ENCODE peak calls at places on chromosomes 3 and 15, in four cellular contexts. X, E, S and J are unnamed samples.

GRCh38 chr3:129793947-129794318 is 99.6 kb downstream of the TMCC1 start:
- DNase-seq in X (no peak), E (no peak), S (no peak), J (peak)

GRCh38 chr15:62564889-62565288 is 399.8 kb upstream of the C2CD4B start:
- DNase-seq in X (no peak), E (no peak), S (no peak), J (no peak)

GRCh38 chr3:21934576-21934975 is 183.6 kb upstream of the ZNF385D start:
- DNase-seq in X (no peak), E (no peak), S (no peak), J (no peak)

GRCh38 chr3:184164648-184165330 is 9.6 kb downstream of the DVL3 start:
- DNase-seq in X (no peak), E (no peak), S (no peak), J (no peak)

GRCh38 chr3:184737641-184738518 is 26.0 kb upstream of the MAGEF1 start:
- DNase-seq in X (no peak), E (no peak), S (peak), J (no peak)

GRCh38 chr3:178405456-178405970 is 130.7 kb upstream of the KCNMB2 start:
- DNase-seq in X (no peak), E (no peak), S (peak), J (no peak)

GRCh38 chr15:67194171-67195114 is 60.0 kb downstream of the AAGAB start:
- DNase-seq in X (no peak), E (no peak), S (no peak), J (no peak)

GRCh38 chr3:5162102-5162501 is 25.4 kb upstream of the EDEM1 start:
- DNase-seq in X (no peak), E (no peak), S (peak), J (no peak)

GRCh38 chr15:23497710-23498111 is 50.7 kb upstream of the GOLGA6L2 start:
- DNase-seq in X (no peak), E (no peak), S (no peak), J (peak)

GRCh38 chr3:42702982-42703694 is 540 bp upstream of the HHATL start:
- DNase-seq in X (no peak), E (no peak), S (no peak), J (no peak)

GRCh38 chr3:45870099-45870498 is 16.2 kb upstream of the CCR9 start:
- DNase-seq in X (no peak), E (no peak), S (no peak), J (no peak)

GRCh38 chr3:52120576-52121458 is 33.4 kb downstream of the POC1A start:
- DNase-seq in X (no peak), E (no peak), S (no peak), J (no peak)

GRCh38 chr3:85801955-85802354 is 843.2 kb downstream of the CADM2 start:
- DNase-seq in X (no peak), E (peak), S (no peak), J (peak)

GRCh38 chr3:124559650-124560405 is 170.4 kb upstream of the UMPS start:
- DNase-seq in X (no peak), E (peak), S (peak), J (peak)

GRCh38 chr3:188170461-188171459 is 16.8 kb downstream of the LPP start:
- DNase-seq in X (no peak), E (no peak), S (no peak), J (no peak)

GRCh38 chr15:70636540-70637165 is 126.7 kb downstream of the UACA start:
- DNase-seq in X (no peak), E (no peak), S (no peak), J (no peak)

GRCh38 chr3:38843898-38844297 is 27.9 kb upstream of the SCN10A start:
- DNase-seq in X (no peak), E (peak), S (peak), J (peak)

GRCh38 chr3:47889001-47889757 is 86.2 kb downstream of the DHX30 start:
- DNase-seq in X (no peak), E (no peak), S (no peak), J (no peak)

GRCh38 chr15:100941536-100941935 is 22.4 kb downstream of the LRRK1 start:
- DNase-seq in X (no peak), E (no peak), S (no peak), J (no peak)

GRCh38 chr3:90015688-90016356 is 908.4 kb downstream of the EPHA3 start:
- DNase-seq in X (no peak), E (peak), S (peak), J (peak)

GRCh38 chr3:150170843-150171513 is 200.3 kb upstream of the PFN2 start:
- DNase-seq in X (no peak), E (no peak), S (no peak), J (peak)

GRCh38 chr3:147377412-147378185 is 28.7 kb downstream of the ZIC4 start:
- DNase-seq in X (no peak), E (no peak), S (no peak), J (no peak)

GRCh38 chr15:89383635-89384604 is 49.3 kb upstream of the POLG start:
- DNase-seq in X (no peak), E (no peak), S (peak), J (peak)

GRCh38 chr3:59502806-59503205 is 453.0 kb upstream of the CFAP20DC start:
- DNase-seq in X (no peak), E (no peak), S (peak), J (no peak)

GRCh38 chr3:4687167-4687566 is 194.0 kb downstream of the ITPR1 start:
- DNase-seq in X (no peak), E (peak), S (peak), J (no peak)

GRCh38 chr3:50714953-50715352 is 40.2 kb downstream of the DOCK3 start:
- DNase-seq in X (no peak), E (no peak), S (no peak), J (no peak)

GRCh38 chr3:97882975-97883598 is 61.3 kb downstream of the CRYBG3 start:
- DNase-seq in X (no peak), E (peak), S (peak), J (peak)

GRCh38 chr3:171875923-171876412 is 32.8 kb downstream of the TMEM212 start:
- DNase-seq in X (no peak), E (no peak), S (peak), J (no peak)

GRCh38 chr3:71061581-71061980 is 521.9 kb downstream of the FOXP1 start:
- DNase-seq in X (no peak), E (no peak), S (no peak), J (no peak)

GRCh38 chr3:71062037-71062919 is 521.2 kb downstream of the FOXP1 start:
- DNase-seq in X (no peak), E (no peak), S (no peak), J (no peak)

GRCh38 chr3:71062920-71063767 is 520.4 kb downstream of the FOXP1 start:
- DNase-seq in X (no peak), E (no peak), S (peak), J (peak)

GRCh38 chr3:71061037-71061436 is 522.5 kb downstream of the FOXP1 start:
- DNase-seq in X (no peak), E (no peak), S (no peak), J (no peak)

GRCh38 chr3:71060536-71060935 is 523.0 kb downstream of the FOXP1 start:
- DNase-seq in X (no peak), E (no peak), S (no peak), J (no peak)
- H3K27ac ChIP-seq in X (no peak), E (peak), S (no peak), J (no peak)

GRCh38 chr15:68487087-68487843 is 55.3 kb upstream of the ITGA11 start:
- DNase-seq in X (no peak), E (no peak), S (peak), J (no peak)
- H3K27ac ChIP-seq in X (no peak), E (no peak), S (no peak), J (no peak)

DNA sequence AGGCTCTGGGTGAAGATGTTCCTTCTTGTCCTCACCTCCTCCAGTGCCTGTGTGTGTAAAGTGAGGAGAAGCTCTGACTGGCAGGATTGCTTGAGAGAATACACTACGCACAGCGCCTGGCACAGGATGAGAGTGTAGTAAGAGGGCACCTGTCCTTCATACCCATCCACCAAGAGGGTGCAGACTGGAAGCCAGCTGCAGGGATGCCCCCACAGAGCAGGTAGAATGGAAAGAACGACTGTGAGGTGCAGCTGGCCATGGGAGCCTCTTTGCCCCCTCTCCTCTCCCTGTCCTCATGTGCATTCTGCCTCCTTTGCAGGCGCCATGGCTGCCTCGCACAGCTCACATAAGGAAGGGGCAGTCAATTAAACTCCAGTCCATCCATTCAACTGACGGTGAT is 12.3 kb downstream of the FBXL22 start:
- DNase-seq in X (no peak), E (no peak), S (no peak), J (no peak)
- H3K27ac ChIP-seq in X (no peak), E (no peak), S (no peak), J (no peak)

DNA sequence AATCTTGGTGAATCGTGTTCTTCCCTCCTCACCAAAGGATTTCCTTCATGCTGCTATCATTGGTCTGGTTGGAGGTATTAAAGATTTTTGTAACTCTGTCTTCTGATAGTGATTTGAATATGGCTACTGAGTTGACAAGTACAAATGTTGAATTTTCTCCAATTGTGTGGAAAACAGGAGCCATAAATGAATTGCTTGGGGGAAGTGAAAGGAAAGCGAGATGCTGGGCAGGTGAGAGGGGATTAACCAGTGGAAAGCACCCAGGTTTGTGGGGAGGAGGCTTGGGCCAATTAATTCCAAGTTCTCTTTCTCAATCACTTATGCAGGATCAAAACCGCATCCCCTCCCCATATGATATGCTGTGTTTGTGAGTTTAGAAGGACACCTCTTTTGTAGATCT is 372.5 kb downstream of the IL20RB start:
- DNase-seq in X (peak), E (no peak), S (no peak), J (no peak)
- H3K27ac ChIP-seq in X (peak), E (no peak), S (no peak), J (no peak)

DNA sequence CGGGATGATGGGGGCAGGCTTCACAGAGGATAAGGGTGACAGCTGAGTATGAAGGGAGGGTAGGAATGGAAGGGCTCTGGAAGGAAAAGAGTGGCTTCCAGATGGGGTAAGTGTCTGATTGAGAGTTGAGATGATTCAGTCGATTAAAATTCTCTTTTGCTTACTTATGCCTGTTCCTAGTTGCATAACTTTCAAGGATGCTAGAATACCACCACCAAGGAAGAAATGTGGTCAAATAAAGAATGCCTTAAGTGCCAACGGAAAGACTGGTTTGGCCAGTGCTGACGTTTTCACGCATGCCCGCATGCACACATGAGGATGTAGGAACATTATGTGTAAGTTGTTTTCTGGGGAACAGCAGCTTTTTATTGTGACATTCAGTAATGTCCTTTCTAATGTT is 263.4 kb upstream of the WNT5A start:
- DNase-seq in X (no peak), E (no peak), S (peak), J (no peak)
- H3K27ac ChIP-seq in X (no peak), E (no peak), S (no peak), J (no peak)

GRCh38 chr15:57705746-57706404 is 639 bp upstream of the POLR2M start:
- DNase-seq in X (no peak), E (no peak), S (no peak), J (peak)
- H3K27ac ChIP-seq in X (peak), E (peak), S (peak), J (peak)

GRCh38 chr15:74180689-74181602 is 7.4 kb downstream of the ISLR start:
- DNase-seq in X (no peak), E (no peak), S (no peak), J (no peak)

GRCh38 chr15:74176262-74177208 is 3.0 kb downstream of the ISLR start:
- DNase-seq in X (no peak), E (no peak), S (no peak), J (peak)

GRCh38 chr15:74179983-74180688 is 6.6 kb downstream of the ISLR start:
- DNase-seq in X (no peak), E (no peak), S (peak), J (peak)

GRCh38 chr15:74178326-74179100 is 5.0 kb downstream of the ISLR start:
- DNase-seq in X (no peak), E (no peak), S (no peak), J (no peak)

DNA sequence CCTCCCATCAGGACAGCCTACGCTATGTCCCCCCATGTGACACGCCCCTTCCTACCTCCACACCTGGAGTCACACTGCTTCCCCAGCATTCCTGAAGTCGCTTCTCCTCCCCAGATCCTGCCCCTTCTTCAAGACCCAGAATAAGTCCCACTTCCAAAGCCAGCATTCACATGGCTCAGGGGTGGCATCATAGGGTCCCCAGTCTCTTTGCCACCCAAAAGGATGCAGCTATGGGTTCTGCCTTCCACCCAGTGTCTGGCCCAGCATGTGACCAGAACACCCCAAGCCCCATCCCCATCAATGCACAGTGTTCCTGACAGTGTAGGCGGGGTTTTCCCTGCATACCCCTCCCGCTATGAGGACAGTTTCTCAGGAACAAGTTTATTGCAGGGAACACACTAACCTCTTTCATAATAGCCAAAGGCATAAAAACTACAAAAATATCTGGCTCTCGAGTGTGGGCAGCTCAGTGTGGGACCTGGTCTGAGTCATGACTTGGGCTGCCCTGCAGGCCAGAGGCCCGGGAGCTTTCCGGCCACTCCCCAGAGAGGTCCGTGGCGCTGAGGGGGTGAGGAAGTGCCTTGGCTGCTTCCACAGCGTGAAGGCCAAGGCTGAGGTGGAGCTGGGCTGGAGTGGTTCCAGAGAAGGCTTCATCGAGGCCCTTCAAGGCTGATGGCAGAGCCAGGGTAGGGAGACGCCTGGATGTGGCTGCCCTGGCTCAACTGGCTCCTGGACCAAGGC is 5.8 kb downstream of the ISLR start:
- DNase-seq in X (no peak), E (peak), S (peak), J (peak)
- H3K27ac ChIP-seq in X (no peak), E (peak), S (peak), J (no peak)

GRCh38 chr3:157530637-157531300 is 27.6 kb upstream of the VEPH1 start:
- DNase-seq in X (no peak), E (no peak), S (peak), J (no peak)

GRCh38 chr3:157529751-157530150 is 26.5 kb upstream of the VEPH1 start:
- DNase-seq in X (no peak), E (no peak), S (no peak), J (no peak)

GRCh38 chr3:157531771-157532170 is 28.6 kb upstream of the VEPH1 start:
- DNase-seq in X (no peak), E (no peak), S (peak), J (peak)

GRCh38 chr3:157532529-157533297 is 29.5 kb upstream of the VEPH1 start:
- DNase-seq in X (peak), E (peak), S (peak), J (peak)

GRCh38 chr3:157531301-157531660 is 28.1 kb upstream of the VEPH1 start:
- DNase-seq in X (no peak), E (no peak), S (peak), J (no peak)
- H3K27ac ChIP-seq in X (no peak), E (no peak), S (peak), J (no peak)